ENCODE peak calls at places on chromosomes 12 and 14, in ten cellular contexts. M, T, K, J, A, N, I, P, C and W are unnamed samples.

GRCh38 chr12:109726511-109727038 is 12.9 kb downstream of the FAM222A start:
- DNase-seq in J (peak; percentile 12), T (no peak), C (no peak), M (no peak), P (no peak), A (no peak), I (no peak), K (no peak), N (no peak), W (no peak)

GRCh38 chr14:104136472-104137296 is 1.7 kb upstream of the KIF26A start:
- DNase-seq in T (no peak), P (no peak), C (no peak), J (no peak), K (peak; percentile 37), A (no peak), M (no peak), I (peak; percentile 39), N (no peak), W (no peak)

GRCh38 chr12:19978193-19978592 is 390.1 kb upstream of the PDE3A start:
- DNase-seq in I (no peak), P (no peak), T (no peak), J (no peak), C (no peak), K (peak; percentile 62), N (no peak), M (no peak), A (no peak), W (no peak)

GRCh38 chr12:122421263-122421814 is 1.1 kb downstream of the CLIP1 start:
- DNase-seq in P (no peak), A (peak; percentile 66), C (peak; percentile 3), I (peak; percentile 66), N (no peak), K (peak; percentile 58), T (no peak), J (peak; percentile 38), M (peak; percentile 25), W (no peak)

GRCh38 chr14:90556050-90556477 is 159.2 kb downstream of the CALM1 start:
- DNase-seq in P (no peak), I (no peak), K (no peak), A (no peak), T (no peak), N (no peak), M (peak; percentile 54), C (no peak), J (no peak), W (no peak)

GRCh38 chr12:69900720-69901131 is 75.7 kb downstream of the MYRFL start:
- DNase-seq in I (peak; percentile 85), K (peak; percentile 56), P (peak; percentile 43), N (peak; percentile 50), J (peak; percentile 88), C (peak; percentile 20), A (peak; percentile 70), M (peak; percentile 68), T (peak; percentile 14), W (no peak)

GRCh38 chr12:104063712-104064030 is 660 bp upstream of the HCFC2 start:
- DNase-seq in I (peak; percentile 55), K (no peak), C (no peak), T (peak; percentile 16), N (no peak), M (no peak), J (peak; percentile 46), P (no peak), A (peak; percentile 40), W (no peak)

GRCh38 chr14:69882915-69883314 is 3.7 kb downstream of the SMOC1 start:
- DNase-seq in A (no peak), N (no peak), T (no peak), J (peak; percentile 65), C (no peak), I (no peak), K (no peak), M (no peak), P (no peak), W (no peak)

GRCh38 chr12:42473561-42473960 is 116.0 kb downstream of the PRICKLE1 start:
- DNase-seq in A (no peak), K (no peak), N (no peak), I (no peak), T (no peak), C (no peak), M (no peak), J (no peak), P (no peak), W (no peak)

GRCh38 chr14:61525293-61526011 is 169.9 kb upstream of the HIF1A start:
- DNase-seq in T (no peak), A (no peak), N (no peak), M (no peak), C (peak; percentile 70), J (no peak), P (no peak), K (peak; percentile 92), I (peak; percentile 79), W (no peak)

GRCh38 chr14:45252356-45253069 is 489 bp downstream of the MIS18BP1 start:
- DNase-seq in T (no peak), J (no peak), M (no peak), A (peak; percentile 15), N (no peak), I (no peak), K (peak; percentile 19), C (no peak), P (peak; percentile 8), W (no peak)